ENCODE peak calls at places on chromosomes 1 and 21, in ten cellular contexts. W is RWPE1; N is SJSA1; G is OCI-LY7; U is effector memory CD4-positive, alpha-beta T cell; J is tibial nerve; T is sigmoid colon; R is right cardiac atrium; M is psoas muscle; X is CD8-positive, alpha-beta T cell. Y is an unnamed sample.
A peak's percentile ranks its signal among the peaks of the same experiment; 100 is the strongest.

GRCh38 chr1:95249929-95250328 is 15.9 kb downstream of the RWDD3 start:
- DNase-seq in W (no peak), N (no peak), G (no peak), U (no peak), J (no peak), T (no peak), R (no peak), M (no peak), X (no peak), Y (no peak)

GRCh38 chr1:42177551-42177981 is 13.0 kb upstream of the GUCA2A start:
- DNase-seq in W (no peak), N (no peak), G (no peak), U (no peak), J (no peak), T (no peak), R (peak; percentile 67), M (no peak), X (no peak), Y (peak; percentile 45)

GRCh38 chr1:25469177-25469576 is 38.5 kb downstream of the MACO1 start:
- DNase-seq in W (peak; percentile 30), N (no peak), G (no peak), U (no peak), J (no peak), T (no peak), R (no peak), M (no peak), X (no peak), Y (no peak)

GRCh38 chr1:205229399-205229861 is 1.7 kb downstream of the TMCC2 start:
- DNase-seq in W (peak; percentile 98), N (no peak), G (peak; percentile 89), U (peak; percentile 52), J (peak; percentile 28), T (peak; percentile 86), R (peak; percentile 33), M (peak; percentile 61), X (peak; percentile 47), Y (peak; percentile 68)

GRCh38 chr21:45123440-45123839 is 49.1 kb downstream of the ADARB1 start:
- DNase-seq in W (no peak), N (no peak), G (peak; percentile 86), U (no peak), J (no peak), T (no peak), R (no peak), M (no peak), X (no peak), Y (no peak)

GRCh38 chr1:89610457-89610991 is 22.4 kb upstream of the LRRC8C start:
- DNase-seq in W (no peak), N (no peak), G (no peak), U (peak; percentile 49), J (no peak), T (no peak), R (no peak), M (no peak), X (peak; percentile 51), Y (no peak)

GRCh38 chr1:176998396-176998795 is 166.1 kb downstream of the ASTN1 start:
- DNase-seq in W (no peak), N (no peak), G (no peak), U (no peak), J (no peak), T (no peak), R (no peak), M (no peak), X (no peak), Y (no peak)

GRCh38 chr1:187928288-187928687 is 1099.5 kb downstream of the PLA2G4A start:
- DNase-seq in W (peak; percentile 7), N (no peak), G (no peak), U (no peak), J (no peak), T (no peak), R (no peak), M (no peak), X (no peak), Y (no peak)

GRCh38 chr1:5918275-5918649 is 74.0 kb downstream of the NPHP4 start:
- DNase-seq in W (no peak), N (no peak), G (no peak), U (no peak), J (no peak), T (no peak), R (no peak), M (no peak), X (no peak), Y (no peak)

GRCh38 chr1:5921129-5921528 is 71.1 kb downstream of the NPHP4 start:
- DNase-seq in W (no peak), N (no peak), G (no peak), U (no peak), J (no peak), T (no peak), R (no peak), M (no peak), X (no peak), Y (no peak)

GRCh38 chr1:5917591-5918274 is 74.5 kb downstream of the NPHP4 start:
- DNase-seq in W (peak; percentile 20), N (no peak), G (no peak), U (no peak), J (no peak), T (no peak), R (no peak), M (no peak), X (no peak), Y (peak; percentile 20)

GRCh38 chr1:5921671-5922070 is 70.6 kb downstream of the NPHP4 start:
- DNase-seq in W (no peak), N (no peak), G (no peak), U (no peak), J (no peak), T (no peak), R (no peak), M (no peak), X (no peak), Y (no peak)

DNA sequence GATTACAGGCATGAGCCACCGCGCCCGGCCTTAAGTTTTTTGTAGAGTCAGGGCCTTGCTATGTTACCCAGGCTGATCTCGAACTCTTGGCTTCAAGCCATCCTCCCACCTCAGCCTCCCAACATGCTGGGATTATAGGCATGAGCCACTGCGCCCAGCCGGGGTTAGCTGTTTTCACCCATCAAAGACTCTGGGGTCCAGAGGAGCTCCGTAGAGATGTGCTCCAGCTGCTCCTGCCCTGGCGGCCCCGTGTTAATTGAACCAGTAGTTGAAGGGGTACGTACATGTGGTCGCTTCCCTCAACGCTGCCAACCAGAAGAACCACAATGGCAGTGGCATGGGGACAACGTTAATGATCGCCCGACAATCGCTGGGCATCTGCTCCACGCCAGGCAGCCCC is 72.0 kb downstream of the NPHP4 start:
- DNase-seq in W (no peak), N (no peak), G (no peak), U (no peak), J (no peak), T (no peak), R (no peak), M (no peak), X (no peak), Y (peak; percentile 9)
- H3K27ac ChIP-seq in W (no peak overlapping the region), N (no peak overlapping the region), G (no peak overlapping the region), U (no peak overlapping the region), J (no peak overlapping the region), T (no peak overlapping the region), R (no peak overlapping the region), M (no peak overlapping the region), X (no peak overlapping the region), Y (no peak overlapping the region)

GRCh38 chr1:210323957-210324356 is 4.7 kb upstream of the HHAT start:
- DNase-seq in W (no peak), N (no peak), G (no peak), U (no peak), J (no peak), T (no peak), R (no peak), M (no peak), X (no peak), Y (no peak)
- H3K27ac ChIP-seq in W (no peak overlapping the region), N (no peak overlapping the region), G (no peak overlapping the region), U (no peak overlapping the region), J (no peak overlapping the region), T (no peak overlapping the region), R (no peak overlapping the region), M (no peak overlapping the region), X (no peak overlapping the region), Y (no peak overlapping the region)

DNA sequence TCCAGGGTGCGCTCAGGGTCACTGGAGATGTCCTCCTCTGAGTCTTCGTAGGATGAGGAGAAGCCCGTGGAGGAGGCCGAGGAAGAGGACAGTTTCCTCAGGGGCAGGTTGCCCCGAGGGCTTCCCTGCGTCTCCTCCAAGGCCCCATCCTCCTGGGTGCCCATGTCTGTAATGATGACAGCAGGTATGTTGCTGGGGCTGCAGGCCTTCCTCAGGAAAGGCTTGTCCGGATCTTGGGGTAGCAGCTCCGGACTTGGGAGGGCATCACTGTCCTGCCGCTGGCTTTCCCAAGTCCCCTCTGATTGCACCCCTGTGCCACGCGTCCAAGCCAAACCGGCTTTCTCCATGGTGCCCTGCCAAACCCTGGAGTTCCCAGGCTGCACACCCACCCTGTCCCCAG is 3.5 kb downstream of the ITPKB start:
- DNase-seq in W (no peak), N (no peak), G (no peak), U (no peak), J (no peak), T (peak; percentile 64), R (no peak), M (no peak), X (no peak), Y (no peak)
- H3K27ac ChIP-seq in W (no peak overlapping the region), N (no peak overlapping the region), G (peak overlapping the region; percentile 83), U (peak overlapping the region; percentile 93), J (peak overlapping the region; percentile 95), T (peak overlapping the region; percentile 93), R (peak overlapping the region; percentile 14), M (peak overlapping the region; percentile 87), X (peak overlapping the region; percentile 98), Y (no peak overlapping the region)

DNA sequence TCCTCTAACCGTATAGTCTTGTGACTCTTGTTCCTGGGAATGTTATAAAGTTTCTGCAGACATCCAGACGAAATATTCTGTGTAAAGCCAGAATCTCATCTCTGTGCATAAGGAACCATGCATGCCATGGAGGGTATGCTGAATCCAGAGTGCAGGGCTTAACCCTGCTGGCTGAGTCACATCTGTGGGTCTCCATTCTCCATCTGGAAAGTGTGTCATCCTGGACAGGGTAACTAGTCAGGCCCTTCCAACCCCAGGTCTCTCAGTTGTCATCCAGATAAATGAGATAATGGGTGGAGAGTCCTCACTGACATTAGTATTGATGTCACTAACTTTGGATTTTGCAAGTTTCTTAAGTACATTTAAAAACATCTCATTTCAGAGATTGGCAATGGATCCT is 48.8 kb downstream of the ATP5PO start:
- DNase-seq in W (no peak), N (no peak), G (no peak), U (no peak), J (no peak), T (no peak), R (no peak), M (no peak), X (no peak), Y (no peak)
- H3K27ac ChIP-seq in W (no peak overlapping the region), N (no peak overlapping the region), G (no peak overlapping the region), U (no peak overlapping the region), J (no peak overlapping the region), T (no peak overlapping the region), R (no peak overlapping the region), M (no peak overlapping the region), X (no peak overlapping the region), Y (no peak overlapping the region)